ENCODE peak calls at places on chromosomes 4 and X, in four cellular contexts. M is stimulated activated CD8-positive, alpha-beta memory T cell treated with anti-CD3 and anti-CD28 coated beads, Interleukin-12 subunit alpha, Interleukin-12 subunit beta, amount 100 ng/mL, for 1 hour; C is DMS153; O is NCI-H524. G is an unnamed sample.

GRCh38 chr4:72577211-72577610 is 8.2 kb upstream of the ADAMTS3 start:
- DNase-seq in C (no peak), O (no peak), M (no peak), G (no peak)

GRCh38 chr4:107519057-107519456 is 201.0 kb downstream of the PAPSS1 start:
- DNase-seq in C (no peak), M (no peak), O (peak; percentile 2), G (peak; percentile 42)

GRCh38 chr4:16056681-16057400 is 27.0 kb downstream of the PROM1 start:
- DNase-seq in O (peak; percentile 15), M (no peak), C (no peak), G (no peak)

GRCh38 chr4:8742546-8742945 is 129.1 kb downstream of the HMX1 start:
- DNase-seq in C (no peak), O (no peak), M (no peak), G (no peak)

GRCh38 chr4:86331362-86331761 is 28.5 kb downstream of the MAPK10 start:
- DNase-seq in M (no peak), O (no peak), C (no peak), G (no peak)

GRCh38 chrX:37921758-37922157 is 74.4 kb upstream of the DYNLT3 start:
- DNase-seq in M (no peak), O (no peak), C (peak; percentile 65), G (no peak)

GRCh38 chrX:66408507-66408906 is 230.4 kb downstream of the EDA2R start:
- DNase-seq in O (peak; percentile 0), M (no peak), C (peak; percentile 14), G (peak; percentile 48)

GRCh38 chr4:183241322-183241640 is 78.8 kb downstream of the CLDN22 start:
- DNase-seq in O (no peak), C (no peak), M (no peak), G (no peak)

GRCh38 chr4:89137695-89138094 is 26.4 kb downstream of the TIGD2 start:
- DNase-seq in M (no peak), C (no peak), O (no peak), G (no peak)

GRCh38 chr4:159655547-159655946 is 552.7 kb downstream of the RAPGEF2 start:
- DNase-seq in C (no peak), M (no peak), O (no peak), G (no peak)

GRCh38 chr4:53840643-53841042 is 223.8 kb downstream of the CHIC2 start:
- DNase-seq in C (no peak), M (no peak), O (no peak), G (no peak)

GRCh38 chr4:159526172-159526571 is 423.3 kb downstream of the RAPGEF2 start:
- DNase-seq in C (no peak), O (no peak), M (no peak), G (no peak)

GRCh38 chr4:164221631-164222030 is 532.3 kb upstream of the SMIM31 start:
- DNase-seq in M (no peak), C (no peak), O (no peak), G (no peak)

GRCh38 chrX:2732076-2732475 is 19.8 kb upstream of the XG start:
- DNase-seq in C (no peak), O (no peak), M (no peak), G (no peak)

GRCh38 chrX:38061335-38061734 is 55.0 kb downstream of the SYTL5 start:
- DNase-seq in M (no peak), C (peak; percentile 45), O (no peak), G (no peak)

GRCh38 chrX:70444326-70445196 is at the start of gene DLG3:
- DNase-seq in M (no peak), O (peak; percentile 81), C (no peak), G (no peak)